ENCODE peak calls at places on chromosomes 13 and 19, in five cellular contexts. K is GM12865; N is kidney; U is left ventricle myocardium inferior; E is CD4-positive, alpha-beta T cell. D is an unnamed sample.

GRCh38 chr13:102856603-102857002 is 10.8 kb downstream of the ERCC5 start:
- DNase-seq in K (no peak), N (no peak), U (peak; percentile 76), E (no peak), D (no peak)

GRCh38 chr19:928471-929259 is 2.8 kb downstream of the ARID3A start:
- DNase-seq in K (no peak), N (peak; percentile 78), U (no peak), E (no peak), D (peak; percentile 90)

GRCh38 chr13:82963466-82963865 is 918.8 kb downstream of the SLITRK1 start:
- DNase-seq in K (no peak), N (no peak), U (no peak), E (no peak), D (no peak)

GRCh38 chr13:98576215-98576945 is 527 bp downstream of the STK24 start:
- DNase-seq in K (peak; percentile 60), N (peak; percentile 87), U (peak; percentile 62), E (peak; percentile 40), D (no peak)

GRCh38 chr13:38662362-38662761 is 24.5 kb upstream of the FREM2 start:
- DNase-seq in K (no peak), N (no peak), U (no peak), E (no peak), D (no peak)

GRCh38 chr19:44747739-44748425 is 626 bp upstream of the BCL3 start:
- DNase-seq in K (no peak), N (peak; percentile 93), U (peak; percentile 73), E (no peak), D (no peak)

GRCh38 chr19:23460656-23461055 is 65.4 kb upstream of the ZNF91 start:
- DNase-seq in K (no peak), N (no peak), U (no peak), E (no peak), D (no peak)

GRCh38 chr13:65260938-65261880 is 1968.9 kb downstream of the PCDH9 start:
- DNase-seq in K (no peak), N (no peak), U (no peak), E (no peak), D (no peak)

GRCh38 chr19:10044390-10044789 is 31.1 kb downstream of the RDH8 start:
- DNase-seq in K (peak; percentile 32), N (no peak), U (no peak), E (no peak), D (no peak)

GRCh38 chr19:54201980-54202379 is 1.3 kb downstream of the RPS9 start:
- DNase-seq in K (peak; percentile 61), N (peak; percentile 18), U (no peak), E (no peak), D (no peak)

GRCh38 chr19:4673216-4673615 is 3.1 kb upstream of the MYDGF start:
- DNase-seq in K (no peak), N (no peak), U (no peak), E (no peak), D (no peak)

GRCh38 chr19:980133-980998 is 3.8 kb upstream of the WDR18 start:
- DNase-seq in K (no peak), N (peak; percentile 93), U (no peak), E (no peak), D (no peak)

GRCh38 chr19:1591421-1592022 is 1.1 kb downstream of the MBD3 start:
- DNase-seq in K (no peak), N (no peak), U (no peak), E (no peak), D (no peak)

GRCh38 chr13:33139186-33139585 is 123.0 kb downstream of the KL start:
- DNase-seq in K (no peak), N (no peak), U (peak; percentile 70), E (no peak), D (no peak)

GRCh38 chr13:79937311-79938243 is 403.3 kb downstream of the SPRY2 start:
- DNase-seq in K (no peak), N (peak; percentile 15), U (no peak), E (no peak), D (no peak)

GRCh38 chr19:53007200-53008054 is 6.3 kb upstream of the ERVV-1 start:
- DNase-seq in K (no peak), N (no peak), U (no peak), E (no peak), D (no peak)

GRCh38 chr13:100234524-100235136 is 145.7 kb downstream of the PCCA start:
- DNase-seq in K (no peak), N (no peak), U (no peak), E (no peak), D (no peak)

GRCh38 chr19:40633207-40633606 is 32.0 kb downstream of the LTBP4 start:
- DNase-seq in K (no peak), N (no peak), U (no peak), E (no peak), D (no peak)

GRCh38 chr13:25252770-25253169 is 34.5 kb downstream of the MTMR6 start:
- DNase-seq in K (no peak), N (no peak), U (no peak), E (no peak), D (no peak)

GRCh38 chr13:25252229-25252628 is 35.1 kb downstream of the MTMR6 start:
- DNase-seq in K (no peak), N (no peak), U (no peak), E (no peak), D (no peak)

GRCh38 chr13:25248071-25248470 is 39.2 kb downstream of the MTMR6 start:
- DNase-seq in K (peak; percentile 6), N (no peak), U (no peak), E (no peak), D (no peak)

GRCh38 chr13:25247345-25247744 is 39.9 kb downstream of the MTMR6 start:
- DNase-seq in K (no peak), N (no peak), U (no peak), E (no peak), D (no peak)

GRCh38 chr13:25249001-25249543 is 38.2 kb downstream of the MTMR6 start:
- DNase-seq in K (peak; percentile 48), N (no peak), U (no peak), E (no peak), D (no peak)
- TF ChIP-seq CTCF in K (peak; percentile 36), N (no peak), U (no peak), E (no peak), D (peak; percentile 78)

GRCh38 chr19:41795031-41795461 is 1.3 kb upstream of the CEACAM3 start:
- DNase-seq in K (peak; percentile 61), N (no peak), U (no peak), E (peak; percentile 33), D (no peak)

GRCh38 chr19:41793414-41793727 is 3.0 kb upstream of the CEACAM3 start:
- DNase-seq in K (no peak), N (no peak), U (no peak), E (no peak), D (no peak)

GRCh38 chr19:41796362-41796761 is at the start of gene CEACAM3:
- DNase-seq in K (no peak), N (no peak), U (no peak), E (no peak), D (no peak)

GRCh38 chr19:41792513-41793413 is 3.6 kb upstream of the CEACAM3 start:
- DNase-seq in K (peak; percentile 66), N (no peak), U (peak; percentile 27), E (peak; percentile 53), D (no peak)
- TF ChIP-seq CTCF in K (peak; percentile 81), N (peak; percentile 51), U (peak; percentile 51), E (peak; percentile 69), D (peak; percentile 49)

GRCh38 chr13:60335531-60335930 is 61.5 kb upstream of the TDRD3 start:
- DNase-seq in K (no peak), N (no peak), U (no peak), E (no peak), D (no peak)
- TF ChIP-seq CTCF in K (peak; percentile 32), N (peak; percentile 44), U (peak; percentile 72), E (peak; percentile 64), D (peak; percentile 72)

DNA sequence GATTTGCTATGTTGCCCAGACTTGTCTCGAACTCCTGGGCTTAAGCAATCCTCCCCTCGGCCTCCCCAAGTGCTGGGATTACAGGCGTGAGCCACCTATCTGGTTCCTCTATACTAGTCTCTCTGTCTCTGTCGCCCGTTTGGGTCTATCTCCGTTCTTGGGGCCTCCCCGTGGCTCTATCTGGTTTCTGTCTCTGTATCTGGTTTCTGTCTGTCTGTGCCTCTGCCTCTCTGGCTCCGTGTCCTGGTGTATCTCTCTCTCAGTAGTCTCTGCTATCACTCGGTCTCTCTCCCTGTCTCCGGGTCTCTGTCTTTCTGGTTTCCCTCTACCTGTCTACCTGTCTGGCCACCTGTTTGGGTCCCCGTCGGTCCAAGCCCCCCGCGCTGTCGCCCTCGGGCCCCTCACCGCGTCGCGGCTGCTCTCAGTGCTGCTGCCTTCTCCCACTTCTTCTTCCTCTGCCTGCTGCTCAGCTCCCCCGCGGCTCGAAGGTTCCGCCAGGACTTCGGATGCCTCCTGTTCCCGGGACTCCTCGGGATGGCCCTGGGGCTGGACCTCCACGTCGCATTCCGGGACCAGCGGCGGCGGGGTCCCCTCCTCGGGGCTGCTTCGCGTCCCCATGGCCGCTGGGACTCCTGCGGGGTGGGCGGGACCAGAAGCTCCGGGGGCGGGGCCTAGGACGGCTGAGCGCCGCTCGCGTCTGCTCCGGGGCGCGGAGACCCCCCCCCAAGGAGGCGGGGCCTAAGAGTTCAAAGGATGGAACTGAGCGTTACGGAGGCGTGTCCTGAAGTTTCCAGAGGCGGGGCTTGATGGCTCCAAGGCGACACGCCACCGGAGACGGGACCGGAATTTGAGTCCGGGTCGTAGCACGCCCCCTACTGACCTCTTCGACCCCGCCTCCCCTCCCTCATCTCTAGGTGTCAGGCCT is 783 bp downstream of the PHLDB3 start:
- DNase-seq in K (peak; percentile 97), N (peak; percentile 99), U (peak; percentile 98), E (peak; percentile 99), D (peak; percentile 95)
- TF ChIP-seq CTCF in K (peak; percentile 25), N (no peak), U (no peak), E (no peak), D (peak; percentile 28)

GRCh38 chr13:110433014-110433413 is 125.9 kb downstream of the COL4A2 start:
- DNase-seq in K (no peak), N (peak; percentile 89), U (peak; percentile 61), E (no peak), D (no peak)
- TF ChIP-seq CTCF in K (no peak), N (no peak), U (no peak), E (no peak), D (no peak)

D was measured in D721Med.